ENCODE peak calls at places on chromosomes 11 and 22, in six cellular contexts. H is lower lobe of right lung, Z is mammary epithelial cell, J is testis, P is heart left ventricle, V is ovary. E is an unnamed sample.
A peak's percentile ranks its signal among the peaks of the same experiment; 100 is the strongest.

GRCh38 chr11:119942583-119943338 is 195.2 kb downstream of the TRIM29 start:
- DNase-seq in Z (no peak), P (no peak), J (no peak), V (no peak), H (no peak), E (no peak)

GRCh38 chr22:22030493-22031182 is 48.1 kb upstream of the TOP3B start:
- DNase-seq in V (peak; percentile 46), J (peak; percentile 27), P (no peak), Z (no peak), H (no peak), E (peak; percentile 65)

GRCh38 chr11:125625225-125625593 is 246 bp downstream of the CHEK1 start:
- DNase-seq in Z (no peak), V (no peak), J (no peak), P (no peak), H (no peak), E (peak; percentile 68)

GRCh38 chr11:19394525-19395016 is 153.8 kb upstream of the E2F8 start:
- DNase-seq in V (no peak), J (no peak), H (no peak), Z (no peak), P (no peak), E (peak; percentile 38)

GRCh38 chr11:28887681-28888080 is 779.5 kb downstream of the METTL15 start:
- DNase-seq in P (no peak), Z (no peak), J (no peak), H (no peak), V (no peak), E (no peak)

GRCh38 chr11:119513141-119513805 is 90.3 kb upstream of the THY1 start:
- DNase-seq in J (no peak), V (no peak), H (no peak), P (no peak), Z (no peak), E (no peak)

GRCh38 chr11:46912526-46913150 is 5.7 kb downstream of the LRP4 start:
- DNase-seq in P (no peak), Z (no peak), V (no peak), J (no peak), H (no peak), E (no peak)

GRCh38 chr11:223026-223789 is 12.9 kb downstream of the SIRT3 start:
- DNase-seq in H (no peak), Z (no peak), P (no peak), J (no peak), V (peak; percentile 15), E (no peak)

GRCh38 chr11:69200331-69201047 is 44.8 kb downstream of the SMIM38 start:
- DNase-seq in J (no peak), P (peak; percentile 55), V (no peak), H (no peak), Z (no peak), E (no peak)

GRCh38 chr22:47018010-47018910 is 255.8 kb downstream of the TBC1D22A start:
- DNase-seq in H (no peak), J (no peak), V (no peak), P (no peak), Z (no peak), E (no peak)

GRCh38 chr11:69949327-69949726 is 128.8 kb upstream of the ANO1 start:
- DNase-seq in J (no peak), V (no peak), Z (peak; percentile 98), P (peak; percentile 48), H (no peak), E (peak; percentile 76)

GRCh38 chr22:21937821-21938070 is 14.9 kb downstream of the PPM1F start:
- DNase-seq in H (no peak), P (no peak), J (no peak), V (no peak), Z (peak; percentile 83), E (peak; percentile 89)

GRCh38 chr11:122439911-122440782 is 215.4 kb upstream of the UBASH3B start:
- DNase-seq in H (no peak), V (peak; percentile 50), Z (no peak), J (peak; percentile 42), P (peak; percentile 50), E (peak; percentile 75)

GRCh38 chr11:126118806-126119205 is 56.1 kb upstream of the CDON start:
- DNase-seq in V (no peak), Z (no peak), J (no peak), P (no peak), H (no peak), E (no peak)

GRCh38 chr11:61889831-61890230 is 1.5 kb downstream of the FADS3 start:
- DNase-seq in V (no peak), P (no peak), Z (no peak), H (no peak), J (no peak), E (no peak)

GRCh38 chr11:4118107-4118506 is 23.5 kb downstream of the RRM1 start:
- DNase-seq in P (no peak), Z (no peak), H (no peak), J (no peak), V (no peak), E (no peak)

GRCh38 chr11:135027461-135027860 is 615.4 kb upstream of the B3GAT1 start:
- DNase-seq in H (no peak), Z (peak; percentile 8), J (peak; percentile 64), P (no peak), V (no peak), E (no peak)

GRCh38 chr11:64757549-64758329 is 2.0 kb downstream of the PYGM start:
- DNase-seq in Z (no peak), H (no peak), P (no peak), V (no peak), J (no peak), E (no peak)

GRCh38 chr11:4884341-4884740 is 2.6 kb downstream of the OR51T1 start:
- DNase-seq in J (no peak), V (no peak), P (no peak), Z (no peak), H (no peak), E (no peak)

GRCh38 chr11:96324912-96325311 is 18.1 kb downstream of the MAML2 start:
- DNase-seq in H (no peak), P (no peak), Z (peak; percentile 55), J (no peak), V (no peak), E (no peak)

GRCh38 chr11:119318240-119319135 is 1.6 kb upstream of the MCAM start:
- DNase-seq in V (no peak), Z (peak; percentile 86), H (no peak), P (peak; percentile 38), J (no peak), E (no peak)

GRCh38 chr11:17595526-17596309 is 48.7 kb downstream of the OTOG start:
- DNase-seq in P (no peak), H (no peak), J (peak; percentile 4), V (peak; percentile 5), Z (no peak), E (no peak)

GRCh38 chr11:1230456-1231395 is 7.9 kb downstream of the MUC5B start:
- DNase-seq in H (peak; percentile 42), Z (peak; percentile 35), V (no peak), J (no peak), P (peak; percentile 19), E (no peak)

GRCh38 chr11:3042496-3043314 is 14.5 kb downstream of the CARS1 start:
- DNase-seq in Z (no peak), H (no peak), V (no peak), J (no peak), P (peak; percentile 36), E (no peak)

GRCh38 chr22:37492428-37493344 is 6.5 kb upstream of the MFNG start:
- DNase-seq in Z (peak; percentile 38), J (peak; percentile 68), H (peak; percentile 64), V (no peak), P (no peak), E (no peak)

GRCh38 chr11:43268161-43268560 is 43.6 kb upstream of the API5 start:
- DNase-seq in H (no peak), V (no peak), Z (no peak), J (peak; percentile 31), P (peak; percentile 66), E (no peak)

GRCh38 chr11:112771847-112772246 is 189.4 kb upstream of the NCAM1 start:
- DNase-seq in H (no peak), P (no peak), V (no peak), Z (no peak), J (no peak), E (no peak)

GRCh38 chr11:112769170-112769569 is 192.1 kb upstream of the NCAM1 start:
- DNase-seq in V (no peak), P (no peak), Z (no peak), H (no peak), J (no peak), E (no peak)

GRCh38 chr11:112770017-112770416 is 191.2 kb upstream of the NCAM1 start:
- DNase-seq in P (no peak), H (no peak), Z (no peak), J (no peak), V (no peak), E (no peak)

GRCh38 chr11:112770487-112770886 is 190.7 kb upstream of the NCAM1 start:
- DNase-seq in Z (no peak), J (no peak), V (no peak), H (no peak), P (peak; percentile 47), E (no peak)

GRCh38 chr11:112769573-112769972 is 191.6 kb upstream of the NCAM1 start:
- DNase-seq in H (no peak), Z (no peak), V (no peak), J (no peak), P (no peak), E (no peak)
- H3K27ac ChIP-seq in H (no peak overlapping the region), Z (no peak overlapping the region), V (no peak overlapping the region), J (no peak overlapping the region), P (peak overlapping the region; percentile 21), E (peak overlapping the region; percentile 56)

GRCh38 chr11:12768731-12769673 is 94.8 kb downstream of the TEAD1 start:
- DNase-seq in H (no peak), Z (no peak), V (no peak), J (no peak), P (no peak), E (no peak)
- H3K27ac ChIP-seq in H (no peak overlapping the region), Z (peak overlapping the region; percentile 86), V (no peak overlapping the region), J (no peak overlapping the region), P (no peak overlapping the region), E (no peak overlapping the region)

DNA sequence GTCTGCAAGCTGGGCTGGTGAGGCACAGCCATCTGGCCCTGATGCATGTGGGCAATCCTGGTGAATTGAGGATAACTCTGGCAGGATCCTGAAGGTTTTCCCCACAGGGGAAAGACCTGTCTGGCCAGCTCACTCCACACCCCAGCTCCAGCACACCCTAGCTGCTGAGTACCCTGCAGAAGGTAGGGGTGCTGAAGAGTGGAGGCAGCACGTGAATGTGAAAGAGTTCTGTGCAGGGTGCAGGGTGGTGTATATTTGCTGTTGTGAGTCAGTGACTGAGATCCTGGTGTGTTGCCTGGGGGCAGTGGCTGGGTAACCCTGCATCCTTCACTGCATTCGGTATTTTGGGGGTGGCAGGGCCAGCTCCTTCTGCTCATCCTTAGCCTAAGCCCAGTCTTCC is 22.4 kb downstream of the DGAT2 start:
- DNase-seq in Z (peak; percentile 32), P (no peak), H (no peak), J (no peak), V (no peak), E (no peak)
- H3K27ac ChIP-seq in Z (no peak overlapping the region), P (no peak overlapping the region), H (no peak overlapping the region), J (no peak overlapping the region), V (no peak overlapping the region), E (no peak overlapping the region)

DNA sequence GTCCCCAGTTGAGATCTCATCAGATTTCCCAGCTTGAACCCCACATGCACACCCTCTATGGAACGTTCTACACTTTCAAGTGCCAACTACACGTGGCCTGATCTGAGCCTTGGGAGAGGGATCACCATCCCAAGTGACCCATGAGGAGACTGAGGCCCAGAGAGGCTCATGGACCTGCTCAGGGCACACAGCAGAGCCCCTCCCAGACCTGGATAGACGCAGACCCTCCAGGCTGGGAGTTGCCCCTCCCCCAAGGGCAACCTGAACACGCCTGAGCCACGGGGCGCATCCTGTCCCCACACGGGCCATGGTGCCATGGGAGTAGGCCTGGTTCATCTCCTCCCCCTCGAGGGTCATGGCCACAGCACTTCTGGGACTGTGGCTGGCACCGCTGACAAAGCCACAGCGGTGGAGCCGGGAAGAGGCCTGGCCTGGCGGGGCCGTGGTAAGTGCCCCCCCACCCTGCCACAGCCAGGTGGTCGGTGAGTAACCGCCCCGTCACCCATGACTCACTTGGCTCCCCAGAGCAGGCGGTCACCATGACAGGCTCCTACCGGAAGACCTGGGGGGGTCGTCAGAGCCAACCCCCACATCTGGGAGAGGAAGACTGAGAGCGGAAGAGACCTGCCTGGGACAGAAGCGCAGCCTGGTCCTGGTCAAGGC is 8.1 kb downstream of the WNT7B start:
- DNase-seq in V (no peak), J (no peak), H (no peak), P (no peak), Z (peak; percentile 86), E (no peak)
- H3K27ac ChIP-seq in V (no peak overlapping the region), J (no peak overlapping the region), H (no peak overlapping the region), P (no peak overlapping the region), Z (no peak overlapping the region), E (no peak overlapping the region)